ENCODE peak calls at places on chromosomes 3 and 15, in nine cellular contexts. T is transverse colon, H is A549, W is body of pancreas, L is heart left ventricle, M is Peyer's patch, J is ovary, Q is suprapubic skin, K is HepG2. F is an unnamed sample.

GRCh38 chr3:157865449-157865862 is 240.8 kb downstream of the SHOX2 start:
- DNase-seq in K (peak; percentile 2), J (no peak), M (no peak), Q (no peak), T (peak; percentile 54), W (no peak), L (no peak), H (peak; percentile 30), F (no peak)

GRCh38 chr3:38545396-38545949 is 49.3 kb downstream of the EXOG start:
- DNase-seq in K (no peak), T (peak; percentile 0), L (no peak), M (no peak), H (no peak), W (no peak), Q (peak; percentile 73), J (no peak), F (no peak)

GRCh38 chr3:171282041-171282440 is 178.2 kb downstream of the TNIK start:
- DNase-seq in J (no peak), M (no peak), T (no peak), Q (no peak), H (no peak), W (peak; percentile 25), K (no peak), L (peak; percentile 41), F (no peak)

GRCh38 chr3:138686771-138687221 is 78.2 kb downstream of the FAIM start:
- DNase-seq in Q (no peak), L (no peak), H (peak; percentile 52), K (peak; percentile 89), J (no peak), T (no peak), M (no peak), W (peak; percentile 60), F (no peak)

GRCh38 chr15:77402740-77403379 is 17.0 kb downstream of the PEAK1 start:
- DNase-seq in Q (no peak), L (no peak), T (no peak), H (no peak), J (no peak), K (no peak), W (no peak), M (no peak), F (no peak)

GRCh38 chr15:93044301-93045190 is 44.5 kb downstream of the RGMA start:
- DNase-seq in T (no peak), Q (peak; percentile 76), L (no peak), H (no peak), M (no peak), K (no peak), J (no peak), W (no peak), F (no peak)

GRCh38 chr3:81242871-81243270 is 518.6 kb downstream of the GBE1 start:
- DNase-seq in T (no peak), L (no peak), H (peak; percentile 6), K (peak; percentile 3), W (no peak), M (no peak), J (no peak), Q (no peak), F (no peak)

GRCh38 chr15:66235866-66236265 is 17.7 kb downstream of the MEGF11 start:
- DNase-seq in K (no peak), Q (no peak), H (no peak), J (no peak), T (no peak), M (no peak), L (no peak), W (no peak), F (no peak)

GRCh38 chr3:188929138-188929537 is 242.6 kb upstream of the TPRG1 start:
- DNase-seq in W (peak; percentile 52), T (no peak), H (peak; percentile 30), Q (no peak), M (no peak), K (peak; percentile 35), J (no peak), L (no peak), F (no peak)

GRCh38 chr15:47194718-47195117 is 522.6 kb upstream of the SEMA6D start:
- DNase-seq in M (no peak), L (no peak), K (peak; percentile 5), W (no peak), J (no peak), Q (no peak), T (no peak), H (peak; percentile 10), F (no peak)

GRCh38 chr15:98860647-98861041 is 146.9 kb downstream of the PGPEP1L start:
- DNase-seq in W (no peak), H (no peak), J (no peak), M (no peak), L (no peak), K (no peak), Q (no peak), T (no peak), F (no peak)

GRCh38 chr3:29144807-29145206 is 136.1 kb upstream of the RBMS3 start:
- DNase-seq in T (peak; percentile 8), J (no peak), M (no peak), Q (no peak), K (no peak), H (peak; percentile 18), W (peak; percentile 11), L (peak; percentile 40), F (no peak)

GRCh38 chr15:40355976-40356585 is 1.9 kb upstream of the DISP2 start:
- DNase-seq in L (no peak), T (no peak), Q (no peak), M (no peak), K (no peak), J (no peak), H (no peak), W (no peak), F (no peak)

DNA sequence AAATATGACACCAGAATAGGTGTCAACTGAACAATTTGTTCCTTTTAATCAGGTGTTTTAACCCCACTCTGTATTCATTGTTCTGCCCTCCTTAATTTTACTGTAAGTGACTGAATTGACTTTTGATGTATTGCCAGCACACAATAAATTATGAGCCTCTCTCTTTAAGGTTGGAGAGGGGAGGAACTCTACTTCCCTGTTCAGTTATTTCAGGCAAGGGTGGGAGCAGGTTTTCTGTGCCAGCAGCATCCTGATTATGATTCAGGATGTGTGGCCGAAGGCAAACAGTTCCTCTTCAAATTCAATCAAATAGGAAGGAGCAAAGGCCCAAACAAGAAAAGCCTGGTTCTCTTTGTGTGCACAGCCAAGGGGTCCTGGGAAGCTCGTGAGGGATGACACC is 151.6 kb upstream of the HES1 start:
- DNase-seq in J (no peak), Q (no peak), W (no peak), L (no peak), K (no peak), M (no peak), H (no peak), T (no peak), F (no peak)
- H3K4me1 ChIP-seq in J (peaks cover 8% of the 10 kb centered on the region), Q (peaks cover 55% of the 10 kb centered on the region), W (no peaks in the 10 kb centered on the region), L (no peaks in the 10 kb centered on the region), K (no peaks in the 10 kb centered on the region), M (peaks cover 9% of the 10 kb centered on the region), H (no peaks in the 10 kb centered on the region), T (peaks cover 23% of the 10 kb centered on the region), F (peaks cover 13% of the 10 kb centered on the region)

DNA sequence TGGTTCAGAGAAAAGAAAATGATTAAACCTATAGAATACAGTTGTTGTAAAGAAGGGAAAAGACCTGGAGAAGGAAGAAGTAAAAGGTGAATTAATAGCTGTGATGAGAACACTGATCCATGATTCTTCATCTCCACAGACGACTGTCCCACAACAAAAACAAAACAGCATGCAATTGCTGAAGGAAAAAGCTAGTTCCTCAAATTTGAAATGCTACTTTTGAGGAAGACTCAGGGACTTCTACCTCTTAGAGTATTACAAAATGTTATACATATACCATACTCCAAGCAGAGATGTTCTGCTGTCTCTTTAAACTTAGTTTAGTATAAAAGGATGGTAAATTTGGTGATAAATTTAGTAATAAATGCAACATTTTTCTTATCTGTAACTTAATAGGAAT is 21.5 kb downstream of the ALCAM start:
- DNase-seq in W (no peak), L (no peak), K (no peak), H (no peak), M (no peak), T (no peak), J (no peak), Q (no peak), F (no peak)
- H3K27ac ChIP-seq in W (no peak overlapping the region), L (no peak overlapping the region), K (peak overlapping the region; percentile 71), H (peak overlapping the region; percentile 85), M (no peak overlapping the region), T (no peak overlapping the region), J (no peak overlapping the region), Q (no peak overlapping the region), F (no peak overlapping the region)

GRCh38 chr3:195086341-195086740 is 184.6 kb downstream of the XXYLT1 start:
- DNase-seq in W (no peak), L (peak; percentile 7), J (no peak), T (no peak), K (no peak), Q (peak; percentile 57), H (no peak), M (no peak), F (no peak)
- TF ChIP-seq POLR2A in W (no peak), L (no peak), J (no peak), T (no peak), K (no peak), Q (no peak), H (no peak), M (no peak), F (no peak)

GRCh38 chr3:50350527-50351317 is at the start of the genes CYB561D2 and NPRL2:
- DNase-seq in J (peak; percentile 95), W (peak; percentile 98), Q (peak; percentile 98), L (peak; percentile 97), H (peak; percentile 92), K (peak; percentile 90), T (peak; percentile 99), M (peak; percentile 96), F (peak; percentile 97)
- H3K4me1 ChIP-seq in J (peaks cover 11% of the 10 kb centered on the region), W (peaks cover 53% of the 10 kb centered on the region), Q (peaks cover 57% of the 10 kb centered on the region), L (peaks cover 7% of the 10 kb centered on the region), H (peaks cover 28% of the 10 kb centered on the region), K (peaks cover 58% of the 10 kb centered on the region), T (peaks cover 39% of the 10 kb centered on the region), M (peaks cover 41% of the 10 kb centered on the region), F (peaks cover 15% of the 10 kb centered on the region)

DNA sequence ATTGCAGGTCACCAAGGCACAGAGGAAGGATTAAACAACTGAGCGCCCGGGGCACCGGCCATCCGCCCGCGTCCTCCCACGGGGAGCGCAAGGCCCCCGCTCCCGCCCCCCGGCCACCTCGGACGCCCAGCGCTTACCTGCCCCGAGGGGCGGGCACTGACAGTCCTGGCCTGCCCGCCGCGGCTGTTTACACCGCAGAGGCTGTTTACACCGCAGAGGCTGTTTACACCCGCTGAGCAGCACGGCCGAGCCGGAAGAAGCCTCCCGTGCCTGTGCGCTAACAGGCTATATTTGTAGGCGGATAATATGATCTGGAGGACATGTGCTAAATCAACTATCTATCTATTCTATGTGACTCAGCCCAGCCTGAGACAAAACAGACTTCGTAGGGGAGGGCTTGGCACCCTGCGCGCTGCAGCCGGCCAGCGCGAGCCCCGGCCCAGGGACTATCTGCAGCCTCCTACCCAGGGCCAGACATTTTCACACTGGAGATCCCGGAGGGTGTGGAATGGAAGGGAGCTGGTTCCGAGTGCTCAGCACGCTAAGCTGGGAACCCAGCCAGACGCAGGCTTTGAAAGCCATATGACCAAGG is at the start of gene LRRC2:
- DNase-seq in L (peak; percentile 73), T (peak; percentile 42), K (no peak), W (peak; percentile 60), H (no peak), M (no peak), Q (peak; percentile 78), J (peak; percentile 79), F (no peak)
- H3K27ac ChIP-seq in L (peak within 1 kb of the TSS; percentile 88), T (peak within 1 kb of the TSS; percentile 61), K (peak within 1 kb of the TSS; percentile 57), W (peak within 1 kb of the TSS; percentile 51), H (no peak within 1 kb of the TSS), M (peak within 1 kb of the TSS; percentile 1), Q (peak within 1 kb of the TSS; percentile 89), J (peak within 1 kb of the TSS; percentile 84), F (peak within 1 kb of the TSS; percentile 5)

F was measured in breast epithelium.